ENCODE peak calls at places on chromosomes 12 and 14, in six cellular contexts. One of them, this sample, is unnamed. For H3K4me1 and H3K27me3, the result is how much of the 10 kb centered on the place peaks cover.

GRCh38 chr14:60196291-60196690 is 31.1 kb upstream of the DHRS7 start:
- DNase-seq in IMR-90: no peak
- DNase-seq in breast epithelium: no peak
- DNase-seq in upper lobe of right lung: no peak
- DNase-seq in CD4-positive, CD25-positive, alpha-beta regulatory T cell: no peak
- DNase-seq in left ventricle myocardium inferior: no peak
- DNase-seq in this sample: no peak

GRCh38 chr14:91237219-91237618 is 7.3 kb downstream of the GPR68 start:
- DNase-seq in IMR-90: peak
- DNase-seq in breast epithelium: no peak
- DNase-seq in upper lobe of right lung: no peak
- DNase-seq in CD4-positive, CD25-positive, alpha-beta regulatory T cell: no peak
- DNase-seq in left ventricle myocardium inferior: no peak
- DNase-seq in this sample: no peak

GRCh38 chr12:100591979-100592378 is 18.5 kb downstream of the GAS2L3 start:
- DNase-seq in IMR-90: no peak
- DNase-seq in breast epithelium: no peak
- DNase-seq in upper lobe of right lung: no peak
- DNase-seq in CD4-positive, CD25-positive, alpha-beta regulatory T cell: no peak
- DNase-seq in left ventricle myocardium inferior: no peak
- DNase-seq in this sample: peak

GRCh38 chr14:54653764-54654469 is 87.0 kb downstream of the SAMD4A start:
- DNase-seq in IMR-90: peak
- DNase-seq in breast epithelium: no peak
- DNase-seq in upper lobe of right lung: no peak
- DNase-seq in CD4-positive, CD25-positive, alpha-beta regulatory T cell: no peak
- DNase-seq in left ventricle myocardium inferior: peak
- DNase-seq in this sample: no peak

GRCh38 chr12:15684896-15685658 is 104.1 kb downstream of the EPS8 start:
- DNase-seq in IMR-90: no peak
- DNase-seq in breast epithelium: no peak
- DNase-seq in upper lobe of right lung: no peak
- DNase-seq in CD4-positive, CD25-positive, alpha-beta regulatory T cell: no peak
- DNase-seq in left ventricle myocardium inferior: no peak
- DNase-seq in this sample: no peak

GRCh38 chr12:115313929-115314328 is 630.0 kb upstream of the TBX3 start:
- DNase-seq in IMR-90: peak
- DNase-seq in breast epithelium: no peak
- DNase-seq in upper lobe of right lung: no peak
- DNase-seq in CD4-positive, CD25-positive, alpha-beta regulatory T cell: no peak
- DNase-seq in left ventricle myocardium inferior: no peak
- DNase-seq in this sample: no peak

GRCh38 chr14:91244501-91244901 is at the start of gene GPR68:
- DNase-seq in IMR-90: peak
- DNase-seq in breast epithelium: no peak
- DNase-seq in upper lobe of right lung: no peak
- DNase-seq in CD4-positive, CD25-positive, alpha-beta regulatory T cell: peak
- DNase-seq in left ventricle myocardium inferior: peak
- DNase-seq in this sample: no peak

GRCh38 chr12:57173089-57173488 is 25.7 kb upstream of the LRP1-AS start:
- DNase-seq in IMR-90: no peak
- DNase-seq in breast epithelium: no peak
- DNase-seq in upper lobe of right lung: no peak
- DNase-seq in CD4-positive, CD25-positive, alpha-beta regulatory T cell: no peak
- DNase-seq in left ventricle myocardium inferior: no peak
- DNase-seq in this sample: peak

GRCh38 chr14:86321151-86321550 is 791.2 kb downstream of the FLRT2 start:
- DNase-seq in IMR-90: peak
- DNase-seq in breast epithelium: no peak
- DNase-seq in upper lobe of right lung: no peak
- DNase-seq in CD4-positive, CD25-positive, alpha-beta regulatory T cell: no peak
- DNase-seq in left ventricle myocardium inferior: no peak
- DNase-seq in this sample: no peak

GRCh38 chr14:68233385-68233784 is 413.8 kb downstream of the RAD51B start:
- DNase-seq in IMR-90: no peak
- DNase-seq in breast epithelium: no peak
- DNase-seq in upper lobe of right lung: no peak
- DNase-seq in CD4-positive, CD25-positive, alpha-beta regulatory T cell: no peak
- DNase-seq in left ventricle myocardium inferior: no peak
- DNase-seq in this sample: no peak

GRCh38 chr12:116659771-116660481 is 77.9 kb downstream of the SPRING1 start:
- DNase-seq in IMR-90: peak
- DNase-seq in breast epithelium: no peak
- DNase-seq in upper lobe of right lung: no peak
- DNase-seq in CD4-positive, CD25-positive, alpha-beta regulatory T cell: no peak
- DNase-seq in left ventricle myocardium inferior: no peak
- DNase-seq in this sample: no peak

GRCh38 chr12:42186793-42187192 is 42.1 kb upstream of the GXYLT1 start:
- DNase-seq in IMR-90: no peak
- DNase-seq in breast epithelium: no peak
- DNase-seq in upper lobe of right lung: no peak
- DNase-seq in CD4-positive, CD25-positive, alpha-beta regulatory T cell: no peak
- DNase-seq in left ventricle myocardium inferior: no peak
- DNase-seq in this sample: no peak

GRCh38 chr12:15708396-15709070 is 80.7 kb downstream of the EPS8 start:
- DNase-seq in IMR-90: no peak
- DNase-seq in breast epithelium: no peak
- DNase-seq in upper lobe of right lung: no peak
- DNase-seq in CD4-positive, CD25-positive, alpha-beta regulatory T cell: no peak
- DNase-seq in left ventricle myocardium inferior: no peak
- DNase-seq in this sample: no peak

DNA sequence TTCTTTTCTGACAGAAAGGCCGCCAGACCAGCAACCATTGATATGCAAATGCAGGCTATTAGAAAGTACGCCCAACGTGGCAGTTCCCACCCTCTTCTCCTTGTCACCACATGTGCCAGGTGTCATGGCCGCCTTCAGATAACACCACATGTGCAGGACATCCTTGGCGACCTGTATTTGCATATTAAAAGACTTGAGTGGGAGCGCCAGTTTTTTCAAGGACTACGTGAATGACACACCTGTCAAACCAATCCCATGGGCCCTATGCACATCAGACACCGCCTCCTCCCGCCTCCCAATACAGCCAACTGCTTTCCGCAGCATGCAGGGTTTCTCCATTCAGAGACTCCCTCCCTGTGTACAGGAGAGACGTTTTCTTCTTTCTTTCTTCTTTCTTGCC is 318.6 kb upstream of the FAR2 start:
- DNase-seq in IMR-90: no peak
- DNase-seq in breast epithelium: no peak
- DNase-seq in upper lobe of right lung: no peak
- DNase-seq in CD4-positive, CD25-positive, alpha-beta regulatory T cell: no peak
- DNase-seq in left ventricle myocardium inferior: no peak
- DNase-seq in this sample: no peak
- H3K4me3 ChIP-seq in IMR-90: no peak
- H3K4me3 ChIP-seq in breast epithelium: no peak
- H3K4me3 ChIP-seq in upper lobe of right lung: no peak
- H3K4me3 ChIP-seq in CD4-positive, CD25-positive, alpha-beta regulatory T cell: no peak
- H3K4me3 ChIP-seq in left ventricle myocardium inferior: no peak
- H3K4me3 ChIP-seq in this sample: no peak

GRCh38 chr12:7859552-7859951 is 13.2 kb downstream of the SLC2A14 start:
- DNase-seq in IMR-90: peak
- DNase-seq in breast epithelium: no peak
- DNase-seq in upper lobe of right lung: no peak
- DNase-seq in CD4-positive, CD25-positive, alpha-beta regulatory T cell: no peak
- DNase-seq in left ventricle myocardium inferior: no peak
- DNase-seq in this sample: no peak

GRCh38 chr12:7856516-7856915 is 16.2 kb downstream of the SLC2A14 start:
- DNase-seq in IMR-90: peak
- DNase-seq in breast epithelium: no peak
- DNase-seq in upper lobe of right lung: no peak
- DNase-seq in CD4-positive, CD25-positive, alpha-beta regulatory T cell: no peak
- DNase-seq in left ventricle myocardium inferior: no peak
- DNase-seq in this sample: no peak

GRCh38 chr12:7857916-7858315 is 14.8 kb downstream of the SLC2A14 start:
- DNase-seq in IMR-90: no peak
- DNase-seq in breast epithelium: no peak
- DNase-seq in upper lobe of right lung: no peak
- DNase-seq in CD4-positive, CD25-positive, alpha-beta regulatory T cell: no peak
- DNase-seq in left ventricle myocardium inferior: no peak
- DNase-seq in this sample: no peak

DNA sequence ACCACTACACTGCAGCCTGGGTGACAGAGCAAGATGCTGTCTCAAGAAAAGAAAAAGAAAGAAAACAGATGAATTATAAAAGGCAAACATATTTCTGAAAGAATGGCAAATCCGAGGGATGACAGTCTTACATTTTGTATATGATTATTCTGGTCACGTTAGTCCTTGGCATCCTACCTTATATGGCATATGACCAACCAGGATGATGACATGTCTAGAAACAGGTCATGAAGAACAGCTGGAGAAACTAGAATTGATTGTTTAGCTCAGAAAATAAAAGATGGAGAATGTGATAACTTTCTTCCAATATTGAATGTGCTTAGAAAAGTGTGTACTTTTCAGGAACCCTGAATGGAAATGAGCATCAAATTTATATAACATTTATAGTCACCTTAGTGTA is 19.2 kb downstream of the SLC2A14 start:
- DNase-seq in IMR-90: no peak
- DNase-seq in breast epithelium: no peak
- DNase-seq in upper lobe of right lung: no peak
- DNase-seq in CD4-positive, CD25-positive, alpha-beta regulatory T cell: no peak
- DNase-seq in left ventricle myocardium inferior: no peak
- DNase-seq in this sample: no peak
- H3K4me1 ChIP-seq in IMR-90: under half
- H3K4me1 ChIP-seq in breast epithelium: under half
- H3K4me1 ChIP-seq in upper lobe of right lung: under half
- H3K4me1 ChIP-seq in CD4-positive, CD25-positive, alpha-beta regulatory T cell: under half
- H3K4me1 ChIP-seq in left ventricle myocardium inferior: under half
- H3K4me1 ChIP-seq in this sample: under half

GRCh38 chr12:74999474-74999873 is 210.2 kb downstream of the KCNC2 start:
- DNase-seq in IMR-90: no peak
- DNase-seq in breast epithelium: no peak
- DNase-seq in upper lobe of right lung: no peak
- DNase-seq in CD4-positive, CD25-positive, alpha-beta regulatory T cell: no peak
- DNase-seq in left ventricle myocardium inferior: no peak
- DNase-seq in this sample: no peak
- H3K27me3 ChIP-seq in IMR-90: under half
- H3K27me3 ChIP-seq in breast epithelium: under half
- H3K27me3 ChIP-seq in upper lobe of right lung: under half
- H3K27me3 ChIP-seq in CD4-positive, CD25-positive, alpha-beta regulatory T cell: under half
- H3K27me3 ChIP-seq in left ventricle myocardium inferior: under half
- H3K27me3 ChIP-seq in this sample: under half

GRCh38 chr12:131221946-131222249 is 268.2 kb downstream of the ADGRD1 start:
- DNase-seq in IMR-90: no peak
- DNase-seq in breast epithelium: no peak
- DNase-seq in upper lobe of right lung: no peak
- DNase-seq in CD4-positive, CD25-positive, alpha-beta regulatory T cell: no peak
- DNase-seq in left ventricle myocardium inferior: no peak
- DNase-seq in this sample: no peak
- H3K4me3 ChIP-seq in IMR-90: no peak
- H3K4me3 ChIP-seq in breast epithelium: no peak
- H3K4me3 ChIP-seq in upper lobe of right lung: no peak
- H3K4me3 ChIP-seq in CD4-positive, CD25-positive, alpha-beta regulatory T cell: no peak
- H3K4me3 ChIP-seq in left ventricle myocardium inferior: no peak
- H3K4me3 ChIP-seq in this sample: no peak

DNA sequence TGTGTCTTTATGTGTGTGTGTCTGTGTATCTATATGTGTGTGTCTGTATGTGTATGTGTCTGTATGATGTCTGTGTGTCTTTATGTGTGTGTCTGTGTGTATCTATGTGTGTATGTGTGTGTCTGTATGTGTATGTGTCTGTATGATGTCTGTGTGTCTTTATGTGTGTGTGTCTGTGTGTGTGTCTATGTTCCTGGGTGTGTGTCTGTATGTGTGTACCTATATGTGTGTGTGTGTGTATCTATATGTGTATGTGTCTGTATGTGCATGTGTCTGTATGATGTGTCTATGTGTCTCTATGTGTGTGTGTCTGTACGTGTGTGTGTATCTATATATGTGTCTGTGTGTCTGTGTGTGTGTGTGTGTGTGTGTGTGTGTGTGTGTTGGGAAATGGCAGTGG is 19.0 kb upstream of the CD9 start:
- DNase-seq in IMR-90: no peak
- DNase-seq in breast epithelium: no peak
- DNase-seq in upper lobe of right lung: no peak
- DNase-seq in CD4-positive, CD25-positive, alpha-beta regulatory T cell: no peak
- DNase-seq in left ventricle myocardium inferior: no peak
- DNase-seq in this sample: no peak
- H3K4me1 ChIP-seq in IMR-90: under half
- H3K4me1 ChIP-seq in breast epithelium: under half
- H3K4me1 ChIP-seq in upper lobe of right lung: half or more
- H3K4me1 ChIP-seq in CD4-positive, CD25-positive, alpha-beta regulatory T cell: under half
- H3K4me1 ChIP-seq in left ventricle myocardium inferior: half or more
- H3K4me1 ChIP-seq in this sample: under half

DNA sequence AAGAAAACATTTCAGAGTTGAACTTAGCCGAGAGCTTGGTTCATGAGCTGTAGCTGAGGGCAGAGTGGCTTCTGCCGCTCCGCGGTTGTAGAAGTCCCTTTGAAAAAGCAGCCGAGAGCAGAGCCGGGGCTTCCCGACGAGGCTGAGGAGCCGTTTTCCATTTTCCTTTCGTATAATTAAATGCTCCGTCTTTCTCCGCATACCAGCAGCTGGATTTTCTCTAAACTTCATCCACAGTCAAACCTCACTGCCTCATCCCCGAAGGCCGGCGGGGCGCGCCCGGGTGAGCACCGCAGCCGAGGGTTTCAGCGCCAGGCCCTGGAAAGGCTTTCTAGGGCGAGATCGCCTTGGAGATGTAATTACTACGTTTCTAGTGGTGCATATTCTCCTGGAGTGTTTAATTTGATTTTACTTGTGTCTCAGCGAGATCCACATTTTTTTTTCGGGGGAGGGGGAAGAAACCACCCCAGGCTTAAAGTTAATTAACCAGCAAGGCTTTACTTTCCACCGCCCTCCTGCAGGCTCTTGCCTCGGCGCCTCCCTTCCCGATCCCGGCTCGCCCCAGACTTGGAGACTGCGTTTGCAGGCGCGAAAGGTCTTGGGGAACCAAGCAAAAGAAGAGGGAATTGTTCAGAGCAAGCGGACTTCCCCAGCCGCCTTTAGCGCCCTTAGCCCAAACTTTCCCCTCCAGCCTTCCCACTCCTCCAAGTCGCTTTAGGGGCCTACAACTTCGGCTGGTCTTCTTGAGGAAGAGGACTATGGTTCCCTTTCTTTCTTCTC is 2.9 kb upstream of the HOXC13 start:
- DNase-seq in IMR-90: no peak
- DNase-seq in breast epithelium: no peak
- DNase-seq in upper lobe of right lung: no peak
- DNase-seq in CD4-positive, CD25-positive, alpha-beta regulatory T cell: no peak
- DNase-seq in left ventricle myocardium inferior: no peak
- DNase-seq in this sample: no peak
- H3K27me3 ChIP-seq in IMR-90: half or more
- H3K27me3 ChIP-seq in breast epithelium: half or more
- H3K27me3 ChIP-seq in upper lobe of right lung: half or more
- H3K27me3 ChIP-seq in CD4-positive, CD25-positive, alpha-beta regulatory T cell: half or more
- H3K27me3 ChIP-seq in left ventricle myocardium inferior: half or more
- H3K27me3 ChIP-seq in this sample: under half

DNA sequence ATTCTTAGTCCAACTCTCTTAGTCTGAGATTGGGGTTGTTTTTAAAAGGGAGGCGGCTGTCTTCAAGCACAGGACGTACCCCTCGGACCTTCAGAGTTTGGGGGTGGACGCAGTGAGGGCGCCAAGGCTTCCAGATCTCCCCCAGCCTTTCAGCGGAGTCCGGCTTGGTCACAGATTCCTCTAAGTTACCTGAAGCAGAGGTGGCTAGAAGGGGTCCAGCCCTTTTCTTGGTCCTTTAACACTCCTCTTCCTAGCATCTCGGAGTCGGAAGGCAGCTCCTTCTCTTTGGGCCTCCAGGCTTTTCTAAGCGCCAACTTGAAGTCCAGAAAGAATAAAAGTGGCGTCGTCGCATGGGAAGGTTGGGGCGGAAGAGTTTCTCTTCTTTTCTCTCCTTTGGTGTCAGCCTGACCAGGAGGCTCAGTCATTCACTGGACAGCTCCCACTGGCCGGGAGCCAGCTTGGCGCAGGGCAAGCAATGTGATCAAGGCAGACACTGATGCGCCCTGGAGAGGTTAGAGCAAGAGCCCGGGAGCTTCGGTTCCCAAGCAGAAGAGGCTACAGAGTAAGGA is 9.6 kb downstream of the OR6S1 start:
- DNase-seq in IMR-90: peak
- DNase-seq in breast epithelium: peak
- DNase-seq in upper lobe of right lung: peak
- DNase-seq in CD4-positive, CD25-positive, alpha-beta regulatory T cell: no peak
- DNase-seq in left ventricle myocardium inferior: peak
- DNase-seq in this sample: peak
- H3K4me3 ChIP-seq in IMR-90: peak
- H3K4me3 ChIP-seq in breast epithelium: peak
- H3K4me3 ChIP-seq in upper lobe of right lung: peak
- H3K4me3 ChIP-seq in CD4-positive, CD25-positive, alpha-beta regulatory T cell: peak
- H3K4me3 ChIP-seq in left ventricle myocardium inferior: peak
- H3K4me3 ChIP-seq in this sample: peak